ENCODE peak calls at places on chromosome 4, in nine cellular contexts. C is Right ventricle myocardium superior; M is T-helper 1 cell; Y is GM12892; B is pancreas; L is activated CD8-positive, alpha-beta memory T cell treated with anti-CD3 and anti-CD28 coated beads for 48 hours; K is cerebellum; V is mesenchymal stem cell; J is nephron progenitor cell. G is an unnamed sample.
A peak's percentile ranks its signal among the peaks of the same experiment; 100 is the strongest.

GRCh38 chr4:25234390-25235367 is 846 bp downstream of the PI4K2B start:
- DNase-seq in C (peak; percentile 69), M (peak; percentile 12), Y (peak; percentile 31), B (peak; percentile 68), L (peak; percentile 15), K (peak; percentile 53), V (peak; percentile 92), J (peak; percentile 66), G (no peak)

GRCh38 chr4:6875431-6875831 is 34.2 kb upstream of the TBC1D14 start:
- DNase-seq in C (peak; percentile 76), M (no peak), Y (no peak), B (no peak), L (no peak), K (no peak), V (no peak), J (no peak), G (peak; percentile 81)

GRCh38 chr4:5142726-5143125 is 91.4 kb downstream of the STK32B start:
- DNase-seq in C (no peak), M (no peak), Y (no peak), B (no peak), L (no peak), K (no peak), V (peak; percentile 47), J (peak; percentile 20), G (peak; percentile 3)

GRCh38 chr4:85828295-85828910 is 353.5 kb downstream of the ARHGAP24 start:
- DNase-seq in C (no peak), M (no peak), Y (no peak), B (no peak), L (no peak), K (no peak), V (no peak), J (no peak), G (no peak)

GRCh38 chr4:173057906-173058305 is 110.7 kb upstream of the GALNT7 start:
- DNase-seq in C (no peak), M (no peak), Y (no peak), B (no peak), L (no peak), K (no peak), V (peak; percentile 28), J (no peak), G (no peak)

GRCh38 chr4:120052840-120053239 is 13.8 kb downstream of the MAD2L1 start:
- DNase-seq in C (peak; percentile 45), M (no peak), Y (no peak), B (no peak), L (no peak), K (no peak), V (peak; percentile 87), J (no peak), G (peak; percentile 25)

GRCh38 chr4:103011378-103012025 is 8.0 kb downstream of the SLC9B1 start:
- DNase-seq in C (no peak), M (no peak), Y (no peak), B (peak; percentile 80), L (no peak), K (no peak), V (peak; percentile 4), J (no peak), G (no peak)

GRCh38 chr4:6403400-6403685 is 69.1 kb downstream of the PPP2R2C start:
- DNase-seq in C (no peak), M (no peak), Y (no peak), B (no peak), L (no peak), K (no peak), V (no peak), J (no peak), G (no peak)

GRCh38 chr4:4492161-4492847 is 49.5 kb downstream of the STX18 start:
- DNase-seq in C (no peak), M (no peak), Y (peak; percentile 14), B (no peak), L (no peak), K (no peak), V (peak; percentile 63), J (no peak), G (no peak)

GRCh38 chr4:77865259-77865658 is 2.6 kb downstream of the MRPL1 start:
- DNase-seq in C (no peak), M (no peak), Y (no peak), B (no peak), L (no peak), K (no peak), V (no peak), J (no peak), G (no peak)

GRCh38 chr4:76354517-76355473 is 48.3 kb downstream of the STBD1 start:
- DNase-seq in C (no peak), M (no peak), Y (no peak), B (no peak), L (no peak), K (no peak), V (no peak), J (no peak), G (peak; percentile 36)

GRCh38 chr4:80594696-80595095 is 259.2 kb downstream of the CFAP299 start:
- DNase-seq in C (no peak), M (no peak), Y (no peak), B (no peak), L (no peak), K (no peak), V (no peak), J (no peak), G (no peak)

GRCh38 chr4:117664706-117665444 is 369.4 kb upstream of the NDST3 start:
- DNase-seq in C (no peak), M (no peak), Y (no peak), B (no peak), L (no peak), K (no peak), V (peak; percentile 28), J (no peak), G (no peak)

GRCh38 chr4:143089291-143089690 is 95.4 kb upstream of the USP38 start:
- DNase-seq in C (no peak), M (no peak), Y (no peak), B (no peak), L (no peak), K (no peak), V (no peak), J (peak; percentile 2), G (no peak)

GRCh38 chr4:186078977-186079697 is 10.2 kb downstream of the TLR3 start:
- DNase-seq in C (no peak), M (no peak), Y (no peak), B (no peak), L (no peak), K (no peak), V (no peak), J (peak; percentile 26), G (no peak)

GRCh38 chr4:52840531-52841350 is 21.4 kb upstream of the RASL11B start:
- DNase-seq in C (no peak), M (no peak), Y (no peak), B (no peak), L (no peak), K (no peak), V (no peak), J (no peak), G (no peak)

GRCh38 chr4:112589207-112589606 is 47.5 kb downstream of the ZGRF1 start:
- DNase-seq in C (no peak), M (no peak), Y (no peak), B (no peak), L (no peak), K (no peak), V (peak; percentile 43), J (no peak), G (no peak)

GRCh38 chr4:169115897-169116254 is 105.8 kb upstream of the CBR4 start:
- DNase-seq in C (no peak), M (no peak), Y (no peak), B (peak; percentile 19), L (no peak), K (no peak), V (peak; percentile 93), J (no peak), G (no peak)

GRCh38 chr4:10083861-10084641 is 32.5 kb downstream of the WDR1 start:
- DNase-seq in C (peak; percentile 46), M (no peak), Y (peak; percentile 8), B (peak; percentile 19), L (no peak), K (no peak), V (no peak), J (no peak), G (no peak)

GRCh38 chr4:70943115-70943514 is 40.9 kb downstream of the MOB1B start:
- DNase-seq in C (no peak), M (no peak), Y (no peak), B (no peak), L (no peak), K (no peak), V (no peak), J (no peak), G (peak; percentile 38)

GRCh38 chr4:185256444-185256843 is 47.0 kb downstream of the SNX25 start:
- DNase-seq in C (no peak), M (no peak), Y (no peak), B (no peak), L (no peak), K (no peak), V (peak; percentile 62), J (no peak), G (no peak)

GRCh38 chr4:11218692-11219091 is 210.0 kb downstream of the HS3ST1 start:
- DNase-seq in C (no peak), M (no peak), Y (no peak), B (no peak), L (no peak), K (no peak), V (no peak), J (no peak), G (no peak)

GRCh38 chr4:113584407-113585150 is 177.0 kb downstream of the CAMK2D start:
- DNase-seq in C (peak; percentile 39), M (no peak), Y (no peak), B (no peak), L (no peak), K (peak; percentile 51), V (peak; percentile 60), J (no peak), G (no peak)

G was measured in HL-60.